ENCODE peak calls at places on chromosomes 4 and X, in nine cellular contexts. K is right atrium auricular region; G is GM23338; E is stomach; S is CD8-positive, alpha-beta T cell; O is heart right ventricle; F is Peyer's patch; C is cardiac muscle cell; R is uterus. P is an unnamed sample.

GRCh38 chr4:20028694-20029093 is 223.0 kb upstream of the SLIT2 start:
- DNase-seq in K (no peak), G (no peak), E (no peak), S (no peak), O (no peak), F (no peak), C (no peak), R (no peak), P (no peak)

GRCh38 chrX:31483336-31483735 is 411.5 kb upstream of the FTHL17 start:
- DNase-seq in K (no peak), G (no peak), E (no peak), S (no peak), O (no peak), F (no peak), C (peak; percentile 88), R (no peak), P (no peak)

GRCh38 chr4:122632396-122633143 is 11.7 kb upstream of the IL21 start:
- DNase-seq in K (no peak), G (no peak), E (no peak), S (no peak), O (no peak), F (no peak), C (peak; percentile 7), R (no peak), P (no peak)

GRCh38 chr4:70754470-70754869 is 32.7 kb downstream of the RUFY3 start:
- DNase-seq in K (no peak), G (no peak), E (no peak), S (no peak), O (no peak), F (no peak), C (no peak), R (no peak), P (no peak)

GRCh38 chr4:109315818-109316217 is 13.4 kb upstream of the COL25A1 start:
- DNase-seq in K (no peak), G (peak; percentile 32), E (no peak), S (no peak), O (no peak), F (no peak), C (peak; percentile 11), R (no peak), P (no peak)

GRCh38 chr4:168848112-168848511 is 161.9 kb downstream of the CBR4 start:
- DNase-seq in K (no peak), G (no peak), E (no peak), S (no peak), O (no peak), F (no peak), C (peak; percentile 53), R (no peak), P (no peak)

GRCh38 chrX:70454441-70455365 is 10.1 kb downstream of the DLG3 start:
- DNase-seq in K (peak; percentile 69), G (peak; percentile 95), E (peak; percentile 88), S (peak; percentile 66), O (peak; percentile 52), F (peak; percentile 89), C (peak; percentile 75), R (peak; percentile 75), P (peak; percentile 82)

GRCh38 chr4:19532120-19532848 is 719.4 kb upstream of the SLIT2 start:
- DNase-seq in K (no peak), G (no peak), E (no peak), S (no peak), O (no peak), F (no peak), C (peak; percentile 22), R (no peak), P (no peak)

GRCh38 chr4:17033256-17034245 is 135.1 kb upstream of the LDB2 start:
- DNase-seq in K (no peak), G (no peak), E (no peak), S (no peak), O (no peak), F (no peak), C (no peak), R (peak; percentile 35), P (no peak)

GRCh38 chr4:55547461-55547770 is 707 bp upstream of the CLOCK start:
- DNase-seq in K (no peak), G (peak; percentile 72), E (no peak), S (no peak), O (no peak), F (no peak), C (peak; percentile 66), R (no peak), P (no peak)

GRCh38 chr4:68167166-68167565 is 37.5 kb upstream of the TMPRSS11F start:
- DNase-seq in K (no peak), G (no peak), E (no peak), S (no peak), O (no peak), F (no peak), C (no peak), R (no peak), P (no peak)

GRCh38 chr4:110480741-110481271 is 4.9 kb downstream of the ENPEP start:
- DNase-seq in K (no peak), G (peak; percentile 41), E (no peak), S (no peak), O (no peak), F (no peak), C (peak; percentile 31), R (no peak), P (no peak)

GRCh38 chrX:131792356-131792749 is 230.7 kb upstream of the STK26 start:
- DNase-seq in K (peak; percentile 90), G (no peak), E (peak; percentile 93), S (peak; percentile 90), O (peak; percentile 16), F (no peak), C (no peak), R (peak; percentile 90), P (peak; percentile 91)

GRCh38 chrX:1477801-1478458 is 25.2 kb upstream of the ASMTL start:
- DNase-seq in K (peak; percentile 42), G (no peak), E (no peak), S (peak; percentile 5), O (no peak), F (no peak), C (no peak), R (no peak), P (no peak)

GRCh38 chr4:151559595-151559994 is 150.6 kb downstream of the FHIP1A start:
- DNase-seq in K (no peak), G (no peak), E (no peak), S (no peak), O (no peak), F (no peak), C (no peak), R (no peak), P (no peak)

GRCh38 chr4:89609756-89610155 is 227.2 kb downstream of the SNCA start:
- DNase-seq in K (no peak), G (no peak), E (no peak), S (no peak), O (no peak), F (no peak), C (no peak), R (no peak), P (no peak)

GRCh38 chrX:119672252-119672825 is 20.6 kb downstream of the SEPTIN6 start:
- DNase-seq in K (no peak), G (no peak), E (no peak), S (no peak), O (no peak), F (no peak), C (no peak), R (no peak), P (no peak)

GRCh38 chrX:40579139-40579538 is 1.6 kb upstream of the ATP6AP2 start:
- DNase-seq in K (no peak), G (no peak), E (no peak), S (no peak), O (no peak), F (no peak), C (no peak), R (no peak), P (no peak)

GRCh38 chr4:111454961-111455360 is 690.3 kb upstream of the FAM241A start:
- DNase-seq in K (no peak), G (peak; percentile 64), E (no peak), S (no peak), O (no peak), F (peak; percentile 42), C (peak; percentile 20), R (no peak), P (no peak)

GRCh38 chr4:120517966-120518365 is 404.6 kb downstream of the PRDM5 start:
- DNase-seq in K (peak; percentile 58), G (peak; percentile 39), E (no peak), S (no peak), O (peak; percentile 65), F (no peak), C (peak; percentile 89), R (peak; percentile 50), P (no peak)

GRCh38 chrX:27555514-27555913 is 34.6 kb upstream of the DCAF8L2 start:
- DNase-seq in K (no peak), G (peak; percentile 54), E (no peak), S (no peak), O (no peak), F (no peak), C (peak; percentile 69), R (no peak), P (no peak)

GRCh38 chr4:105631818-105632400 is 76.6 kb downstream of the INTS12 start:
- DNase-seq in K (no peak), G (peak; percentile 38), E (no peak), S (no peak), O (no peak), F (no peak), C (no peak), R (no peak), P (no peak)
- TF ChIP-seq CTCF in K (no peak), G (peak; percentile 47), E (no peak), S (no peak), O (no peak), F (no peak), C (no peak), R (peak; percentile 0), P (no peak)

DNA sequence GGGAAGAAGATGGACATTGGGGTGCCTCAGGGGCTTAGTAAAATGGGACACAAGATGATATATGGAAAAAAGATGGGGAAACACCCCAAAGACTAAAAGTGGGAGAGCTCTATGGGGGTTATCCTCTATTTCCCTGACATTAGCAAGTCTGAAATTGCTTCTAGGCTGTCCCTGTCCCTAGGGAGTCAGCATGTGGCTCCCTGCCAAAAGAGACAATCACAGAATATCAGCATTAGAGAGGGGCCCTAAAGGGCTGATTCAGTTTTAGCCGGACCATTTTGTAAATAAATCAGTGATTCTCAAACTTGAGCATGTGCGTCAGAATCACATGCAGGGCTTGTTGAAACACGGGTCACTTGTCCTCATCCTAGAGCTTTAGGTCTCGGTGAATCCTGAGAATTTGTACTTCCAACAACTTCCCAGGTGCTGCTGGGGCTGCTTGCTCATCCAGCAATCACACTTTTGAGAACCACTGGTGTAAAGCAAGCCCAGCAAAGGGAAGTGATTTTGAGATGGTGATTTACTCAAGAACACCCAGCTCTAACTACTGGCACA is 165.3 kb upstream of the DGKK start:
- DNase-seq in K (no peak), G (no peak), E (no peak), S (no peak), O (peak; percentile 21), F (no peak), C (no peak), R (no peak), P (no peak)
- H3K27ac ChIP-seq in K (no peak overlapping the region), G (no peak overlapping the region), E (no peak overlapping the region), S (no peak overlapping the region), O (no peak overlapping the region), F (no peak overlapping the region), C (no peak overlapping the region), R (no peak overlapping the region), P (no peak overlapping the region)

GRCh38 chr4:185534850-185535761 is at the start of gene PDLIM3:
- DNase-seq in K (peak; percentile 84), G (peak; percentile 87), E (peak; percentile 55), S (no peak), O (peak; percentile 72), F (peak; percentile 67), C (peak; percentile 80), R (peak; percentile 83), P (peak; percentile 42)
- H3K4me3 ChIP-seq in K (peak within 1 kb of the TSS; percentile 83), G (peak within 1 kb of the TSS; percentile 91), E (peak within 1 kb of the TSS; percentile 89), S (no peak within 1 kb of the TSS), O (peak within 1 kb of the TSS; percentile 69), F (peak within 1 kb of the TSS; percentile 66), C (peak within 1 kb of the TSS; percentile 83), R (peak within 1 kb of the TSS; percentile 81), P (peak within 1 kb of the TSS; percentile 74)

GRCh38 chr4:1032861-1033260 is 21.4 kb downstream of the FGFRL1 start:
- DNase-seq in K (no peak), G (no peak), E (no peak), S (no peak), O (no peak), F (no peak), C (no peak), R (no peak), P (no peak)
- TF ChIP-seq CTCF in K (no peak), G (no peak), E (no peak), S (no peak), O (no peak), F (no peak), C (no peak), R (no peak), P (no peak)